ENCODE peak calls at places on chromosomes 6 and 20, in four cellular contexts. One of them, this sample, is unnamed.

GRCh38 chr20:14193443-14193842 is 144.0 kb downstream of the FLRT3 start:
- DNase-seq in H9: peak
- DNase-seq in IMR-90: no peak
- DNase-seq in H1: no peak
- DNase-seq in this sample: peak

GRCh38 chr20:17648782-17649730 is 33.0 kb downstream of the RRBP1 start:
- DNase-seq in H9: no peak
- DNase-seq in IMR-90: no peak
- DNase-seq in H1: no peak
- DNase-seq in this sample: no peak

GRCh38 chr20:25355866-25356265 is 34.8 kb downstream of the ABHD12 start:
- DNase-seq in H9: no peak
- DNase-seq in IMR-90: no peak
- DNase-seq in H1: no peak
- DNase-seq in this sample: no peak

GRCh38 chr6:117317261-117317660 is 51.9 kb downstream of the VGLL2 start:
- DNase-seq in H9: no peak
- DNase-seq in IMR-90: peak
- DNase-seq in H1: no peak
- DNase-seq in this sample: peak

GRCh38 chr6:160634706-160635105 is 29.4 kb downstream of the LPA start:
- DNase-seq in H9: no peak
- DNase-seq in IMR-90: no peak
- DNase-seq in H1: no peak
- DNase-seq in this sample: no peak

GRCh38 chr6:158703121-158703839 is 53.4 kb downstream of the SYTL3 start:
- DNase-seq in H9: no peak
- DNase-seq in IMR-90: no peak
- DNase-seq in H1: no peak
- DNase-seq in this sample: no peak

GRCh38 chr6:68313911-68314310 is 321.2 kb upstream of the ADGRB3 start:
- DNase-seq in H9: no peak
- DNase-seq in IMR-90: no peak
- DNase-seq in H1: no peak
- DNase-seq in this sample: peak

GRCh38 chr20:57659789-57660509 is 39.7 kb upstream of the ZBP1 start:
- DNase-seq in H9: no peak
- DNase-seq in IMR-90: no peak
- DNase-seq in H1: no peak
- DNase-seq in this sample: no peak

GRCh38 chr20:58627212-58628072 is 23.6 kb upstream of the STX16 start:
- DNase-seq in H9: no peak
- DNase-seq in IMR-90: no peak
- DNase-seq in H1: no peak
- DNase-seq in this sample: no peak

GRCh38 chr20:25082498-25082873 is 545 bp upstream of the VSX1 start:
- DNase-seq in H9: peak
- DNase-seq in IMR-90: no peak
- DNase-seq in H1: no peak
- DNase-seq in this sample: no peak

GRCh38 chr6:18245642-18246041 is 18.7 kb downstream of the DEK start:
- DNase-seq in H9: no peak
- DNase-seq in IMR-90: no peak
- DNase-seq in H1: no peak
- DNase-seq in this sample: no peak
- H3K56ac ChIP-seq in H9: no peak
- H3K56ac ChIP-seq in IMR-90: no peak
- H3K56ac ChIP-seq in H1: no peak
- H3K56ac ChIP-seq in this sample: no peak

GRCh38 chr6:7218586-7218985 is 94.4 kb downstream of the SSR1 start:
- DNase-seq in H9: no peak
- DNase-seq in IMR-90: no peak
- DNase-seq in H1: no peak
- DNase-seq in this sample: no peak

GRCh38 chr6:7224726-7225125 is 88.3 kb downstream of the SSR1 start:
- DNase-seq in H9: no peak
- DNase-seq in IMR-90: no peak
- DNase-seq in H1: no peak
- DNase-seq in this sample: no peak

GRCh38 chr6:7219310-7219709 is 93.7 kb downstream of the SSR1 start:
- DNase-seq in H9: no peak
- DNase-seq in IMR-90: peak
- DNase-seq in H1: no peak
- DNase-seq in this sample: no peak

GRCh38 chr6:7216941-7217621 is 95.9 kb downstream of the SSR1 start:
- DNase-seq in H9: no peak
- DNase-seq in IMR-90: no peak
- DNase-seq in H1: no peak
- DNase-seq in this sample: peak

GRCh38 chr6:7222197-7222596 is 90.8 kb downstream of the SSR1 start:
- DNase-seq in H9: no peak
- DNase-seq in IMR-90: no peak
- DNase-seq in H1: no peak
- DNase-seq in this sample: no peak
- H3K56ac ChIP-seq in H9: no peak
- H3K56ac ChIP-seq in IMR-90: no peak
- H3K56ac ChIP-seq in H1: no peak
- H3K56ac ChIP-seq in this sample: no peak

GRCh38 chr20:37948956-37949355 is 46.0 kb downstream of the VSTM2L start:
- DNase-seq in H9: peak
- DNase-seq in IMR-90: no peak
- DNase-seq in H1: no peak
- DNase-seq in this sample: no peak
- H3K56ac ChIP-seq in H9: no peak
- H3K56ac ChIP-seq in IMR-90: no peak
- H3K56ac ChIP-seq in H1: no peak
- H3K56ac ChIP-seq in this sample: no peak

DNA sequence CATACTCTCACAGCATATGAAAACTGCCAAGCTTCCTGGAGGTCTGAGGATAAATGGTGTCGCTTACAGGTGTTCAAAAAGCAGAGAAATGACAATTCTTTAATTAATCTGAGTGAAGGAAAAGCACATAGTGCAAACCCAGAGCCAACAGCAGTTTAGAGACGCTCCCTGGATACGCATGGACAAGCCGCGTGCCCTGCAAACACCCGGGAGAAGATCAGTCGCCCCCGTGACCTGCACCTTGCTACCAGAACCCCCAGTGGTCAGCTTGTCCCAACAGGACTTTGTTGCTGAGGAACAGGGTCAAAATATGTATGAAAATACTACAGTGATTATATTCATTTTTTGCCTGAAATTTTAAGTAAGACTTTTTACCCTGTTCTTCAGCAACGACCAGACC is 93.9 kb downstream of the PSMG4 start:
- DNase-seq in H9: no peak
- DNase-seq in IMR-90: no peak
- DNase-seq in H1: no peak
- DNase-seq in this sample: no peak
- H3K56ac ChIP-seq in H9: no peak
- H3K56ac ChIP-seq in IMR-90: no peak
- H3K56ac ChIP-seq in H1: no peak
- H3K56ac ChIP-seq in this sample: no peak

DNA sequence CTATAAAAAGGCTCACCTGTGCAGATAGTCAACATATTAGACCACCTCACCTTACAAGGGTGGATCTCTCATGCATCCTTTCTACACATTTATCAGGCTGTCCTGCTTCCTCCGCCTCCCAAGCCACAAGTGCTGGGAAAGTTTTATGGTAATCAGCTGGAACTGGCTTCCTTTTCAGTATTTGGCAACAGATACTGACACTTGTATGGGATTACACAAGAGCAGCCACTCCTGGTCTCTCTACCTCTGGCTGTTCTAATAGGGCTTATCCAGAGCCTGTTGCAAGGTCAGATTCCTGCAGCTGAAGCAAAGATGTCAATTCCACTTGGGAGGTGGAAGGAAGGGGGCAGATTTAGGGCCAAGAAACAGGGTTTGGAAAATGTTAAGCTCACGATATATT is 503 bp upstream of the GPLD1 start:
- DNase-seq in H9: no peak
- DNase-seq in IMR-90: peak
- DNase-seq in H1: no peak
- DNase-seq in this sample: no peak
- H3K56ac ChIP-seq in H9: no peak
- H3K56ac ChIP-seq in IMR-90: no peak
- H3K56ac ChIP-seq in H1: no peak
- H3K56ac ChIP-seq in this sample: no peak

GRCh38 chr6:128494440-128494839 is 26.0 kb downstream of the PTPRK start:
- DNase-seq in H9: no peak
- DNase-seq in IMR-90: no peak
- DNase-seq in H1: no peak
- DNase-seq in this sample: peak

GRCh38 chr6:128499079-128499705 is 21.2 kb downstream of the PTPRK start:
- DNase-seq in H9: no peak
- DNase-seq in IMR-90: no peak
- DNase-seq in H1: no peak
- DNase-seq in this sample: no peak

GRCh38 chr6:128500017-128500416 is 20.4 kb downstream of the PTPRK start:
- DNase-seq in H9: no peak
- DNase-seq in IMR-90: peak
- DNase-seq in H1: no peak
- DNase-seq in this sample: no peak

GRCh38 chr6:128495536-128496333 is 24.7 kb downstream of the PTPRK start:
- DNase-seq in H9: no peak
- DNase-seq in IMR-90: no peak
- DNase-seq in H1: no peak
- DNase-seq in this sample: no peak

GRCh38 chr6:128498244-128498643 is 22.2 kb downstream of the PTPRK start:
- DNase-seq in H9: no peak
- DNase-seq in IMR-90: no peak
- DNase-seq in H1: no peak
- DNase-seq in this sample: no peak
- H3K56ac ChIP-seq in H9: no peak
- H3K56ac ChIP-seq in IMR-90: no peak
- H3K56ac ChIP-seq in H1: peak
- H3K56ac ChIP-seq in this sample: no peak

DNA sequence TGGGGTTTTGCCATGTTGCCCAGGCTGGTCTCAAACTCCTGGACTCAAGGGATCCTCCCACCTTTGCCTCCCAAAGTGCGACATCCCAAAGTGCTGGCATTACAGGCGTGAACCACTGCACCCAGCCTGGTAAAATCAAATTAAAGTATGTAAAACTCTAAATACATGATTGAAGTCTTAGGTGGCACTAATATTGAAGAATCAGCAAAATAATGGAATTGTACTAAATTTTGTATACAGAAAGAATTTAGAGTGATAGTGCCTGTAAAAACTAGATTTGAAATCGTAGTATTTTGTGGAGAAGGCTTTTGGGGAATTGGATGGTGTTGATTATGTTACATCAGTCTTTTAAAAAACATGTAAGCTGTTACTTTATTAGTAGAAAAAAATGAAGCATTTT is 10.0 kb upstream of the PRDM1 start:
- DNase-seq in H9: no peak
- DNase-seq in IMR-90: no peak
- DNase-seq in H1: no peak
- DNase-seq in this sample: no peak
- H3K56ac ChIP-seq in H9: no peak
- H3K56ac ChIP-seq in IMR-90: no peak
- H3K56ac ChIP-seq in H1: no peak
- H3K56ac ChIP-seq in this sample: no peak

This sample was measured in mesendoderm.